ENCODE peak calls at places on chromosome 21, in nine cellular contexts. H is AG09319, U is AG08395, A is A549, I is IMR-90, F is ovary, O is progenitor cell of endocrine pancreas, N is MCF 10A, X is substantia nigra. L is an unnamed sample.

GRCh38 chr21:45293214-45293725 is 5.6 kb upstream of the POFUT2 start:
- DNase-seq in I (no peak), H (no peak), X (no peak), N (no peak), F (no peak), O (peak; percentile 8), U (peak; percentile 59), A (no peak), L (no peak)

GRCh38 chr21:33948096-33948950 is 32.7 kb upstream of the ATP5PO start:
- DNase-seq in F (no peak), I (peak; percentile 30), O (peak; percentile 39), H (no peak), A (peak; percentile 62), X (peak; percentile 68), U (no peak), N (no peak), L (no peak)

GRCh38 chr21:31476551-31477120 is 132.6 kb upstream of the TIAM1 start:
- DNase-seq in A (no peak), I (no peak), H (no peak), O (no peak), F (no peak), N (no peak), U (no peak), X (no peak), L (no peak)

GRCh38 chr21:46564391-46564790 is 40.5 kb downstream of the S100B start:
- DNase-seq in O (no peak), F (no peak), X (no peak), U (no peak), N (no peak), A (no peak), H (no peak), I (no peak), L (no peak)

GRCh38 chr21:35206141-35207125 is 157.3 kb upstream of the RUNX1 start:
- DNase-seq in F (peak; percentile 57), A (no peak), X (no peak), I (peak; percentile 32), O (no peak), H (no peak), N (peak; percentile 51), U (no peak), L (no peak)

GRCh38 chr21:23837564-23837963 is 1769.7 kb downstream of the MRPL39 start:
- DNase-seq in A (no peak), N (no peak), U (no peak), I (no peak), O (no peak), X (no peak), F (no peak), H (no peak), L (no peak)

GRCh38 chr21:38965910-38966504 is 160.3 kb downstream of the ETS2 start:
- DNase-seq in H (no peak), F (peak; percentile 75), I (peak; percentile 59), U (no peak), N (peak; percentile 8), X (no peak), A (peak; percentile 60), O (peak; percentile 56), L (no peak)

GRCh38 chr21:36647279-36648093 is 51.4 kb upstream of the SIM2 start:
- DNase-seq in U (no peak), O (no peak), H (no peak), F (no peak), X (no peak), I (peak; percentile 48), N (peak; percentile 61), A (peak; percentile 35), L (no peak)

GRCh38 chr21:15122241-15122640 is 57.4 kb upstream of the NRIP1 start:
- DNase-seq in U (no peak), H (no peak), A (peak; percentile 21), F (no peak), N (no peak), X (no peak), O (no peak), I (no peak), L (no peak)

GRCh38 chr21:40840441-40840840 is 6.5 kb downstream of the DSCAM start:
- DNase-seq in O (no peak), H (no peak), X (no peak), I (no peak), N (no peak), A (no peak), F (no peak), U (no peak), L (no peak)

L was measured in C1 segment of cervical spinal cord.